ENCODE peak calls at places on chromosome 7, in four cellular contexts. N is adrenal gland, R is left lung, B is neuronal stem cell. T is an unnamed sample.

GRCh38 chr7:108002726-108003590 is at the start of gene LAMB1:
- DNase-seq in N (peak), R (peak), B (peak), T (no peak)

GRCh38 chr7:2012981-2013380 is 219.8 kb downstream of the MAD1L1 start:
- DNase-seq in N (no peak), R (peak), B (no peak), T (no peak)

GRCh38 chr7:50953303-50953702 is 170.6 kb upstream of the GRB10 start:
- DNase-seq in N (no peak), R (no peak), B (no peak), T (no peak)

GRCh38 chr7:44325181-44325671 is at the start of gene CAMK2B:
- DNase-seq in N (no peak), R (no peak), B (no peak), T (no peak)

GRCh38 chr7:33654641-33655040 is 250.7 kb upstream of the BMPER start:
- DNase-seq in N (no peak), R (no peak), B (no peak), T (no peak)

GRCh38 chr7:5528071-5528814 is 104.6 kb upstream of the TNRC18 start:
- DNase-seq in N (peak), R (peak), B (no peak), T (no peak)

GRCh38 chr7:4468320-4469102 is 213.6 kb upstream of the FOXK1 start:
- DNase-seq in N (no peak), R (no peak), B (no peak), T (no peak)

GRCh38 chr7:73373741-73374140 is 45.8 kb downstream of the FKBP6 start:
- DNase-seq in N (no peak), R (no peak), B (no peak), T (no peak)

GRCh38 chr7:48154792-48155413 is 16.4 kb upstream of the ABCA13 start:
- DNase-seq in N (peak), R (no peak), B (no peak), T (no peak)

GRCh38 chr7:26348234-26348851 is 56.7 kb downstream of the SNX10 start:
- DNase-seq in N (no peak), R (no peak), B (no peak), T (no peak)

GRCh38 chr7:35380739-35381224 is 126.9 kb upstream of the TBX20 start:
- DNase-seq in N (no peak), R (peak), B (no peak), T (no peak)

GRCh38 chr7:28865494-28866257 is 92.5 kb downstream of the TRIL start:
- DNase-seq in N (no peak), R (no peak), B (no peak), T (no peak)

GRCh38 chr7:24728503-24729364 is 28.5 kb downstream of the GSDME start:
- DNase-seq in N (no peak), R (no peak), B (no peak), T (no peak)

GRCh38 chr7:21193895-21194294 is 234.0 kb upstream of the SP4 start:
- DNase-seq in N (no peak), R (no peak), B (no peak), T (no peak)

GRCh38 chr7:36928718-36929117 is 204.4 kb upstream of the AOAH start:
- DNase-seq in N (no peak), R (no peak), B (no peak), T (no peak)

GRCh38 chr7:2726316-2727018 is 38.5 kb downstream of the AMZ1 start:
- DNase-seq in N (peak), R (peak), B (no peak), T (no peak)

GRCh38 chr7:72435913-72436480 is 23.9 kb upstream of the CALN1 start:
- DNase-seq in N (no peak), R (no peak), B (no peak), T (no peak)

GRCh38 chr7:43639858-43640491 is 57.1 kb downstream of the STK17A start:
- DNase-seq in N (peak), R (no peak), B (peak), T (no peak)

GRCh38 chr7:155172141-155172540 is 102.0 kb downstream of the HTR5A start:
- DNase-seq in N (no peak), R (no peak), B (no peak), T (no peak)

GRCh38 chr7:110827287-110827855 is 263.6 kb upstream of the LRRN3 start:
- DNase-seq in N (no peak), R (no peak), B (no peak), T (no peak)

GRCh38 chr7:42242381-42242780 is 5.4 kb upstream of the GLI3 start:
- DNase-seq in N (no peak), R (no peak), B (no peak), T (no peak)

GRCh38 chr7:33698006-33698405 is 207.3 kb upstream of the BMPER start:
- DNase-seq in N (no peak), R (no peak), B (no peak), T (no peak)

GRCh38 chr7:17206354-17206905 is 92.0 kb upstream of the AHR start:
- DNase-seq in N (no peak), R (no peak), B (no peak), T (peak)

GRCh38 chr7:31955021-31955420 is 115.2 kb downstream of the PDE1C start:
- DNase-seq in N (no peak), R (no peak), B (no peak), T (no peak)

GRCh38 chr7:33661430-33662160 is 243.7 kb upstream of the BMPER start:
- DNase-seq in N (no peak), R (no peak), B (no peak), T (no peak)

GRCh38 chr7:35012155-35012554 is 25.1 kb downstream of the DPY19L1 start:
- DNase-seq in N (no peak), R (no peak), B (no peak), T (no peak)

GRCh38 chr7:29970158-29970557 is 19.4 kb downstream of the SCRN1 start:
- DNase-seq in N (no peak), R (no peak), B (no peak), T (no peak)

GRCh38 chr7:42096681-42097637 is 140.1 kb downstream of the GLI3 start:
- DNase-seq in N (peak), R (no peak), B (no peak), T (no peak)

GRCh38 chr7:155739538-155740140 is 72.6 kb downstream of the SHH start:
- DNase-seq in N (no peak), R (no peak), B (no peak), T (no peak)

GRCh38 chr7:105958037-105958436 is 5.0 kb upstream of the CDHR3 start:
- DNase-seq in N (no peak), R (no peak), B (no peak), T (no peak)

GRCh38 chr7:16818732-16819131 is 13.9 kb upstream of the AGR2 start:
- DNase-seq in N (no peak), R (no peak), B (no peak), T (no peak)

GRCh38 chr7:18257711-18258110 is 230.1 kb upstream of the PRPS1L1 start:
- DNase-seq in N (no peak), R (no peak), B (no peak), T (no peak)

GRCh38 chr7:22584179-22584578 is 84.2 kb upstream of the STEAP1B start:
- DNase-seq in N (no peak), R (no peak), B (no peak), T (no peak)
- H3K27ac ChIP-seq in N (no peak), R (no peak), B (no peak), T (no peak)

DNA sequence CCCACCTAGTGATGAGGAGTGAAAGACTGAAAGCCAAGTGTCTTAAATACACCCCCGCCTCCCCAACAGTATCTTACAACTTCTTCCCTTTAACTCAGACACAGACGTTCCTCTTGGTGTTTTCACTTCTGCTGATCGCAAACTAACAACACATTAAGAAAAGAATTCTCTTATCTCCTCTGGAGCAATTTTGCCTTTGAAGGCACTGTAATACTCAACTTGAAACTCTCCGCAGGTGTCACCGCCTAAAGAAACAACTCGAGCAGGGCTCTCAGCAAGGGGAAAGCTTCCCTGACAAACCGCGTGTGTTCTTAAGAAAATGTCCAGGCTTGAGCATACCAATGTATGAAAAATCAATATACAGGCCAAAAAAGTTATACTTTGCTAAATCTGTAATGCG is 445 bp downstream of the SEMA3C start:
- DNase-seq in N (no peak), R (no peak), B (peak), T (no peak)
- H3K27ac ChIP-seq in N (no peak), R (peak), B (peak), T (peak)

DNA sequence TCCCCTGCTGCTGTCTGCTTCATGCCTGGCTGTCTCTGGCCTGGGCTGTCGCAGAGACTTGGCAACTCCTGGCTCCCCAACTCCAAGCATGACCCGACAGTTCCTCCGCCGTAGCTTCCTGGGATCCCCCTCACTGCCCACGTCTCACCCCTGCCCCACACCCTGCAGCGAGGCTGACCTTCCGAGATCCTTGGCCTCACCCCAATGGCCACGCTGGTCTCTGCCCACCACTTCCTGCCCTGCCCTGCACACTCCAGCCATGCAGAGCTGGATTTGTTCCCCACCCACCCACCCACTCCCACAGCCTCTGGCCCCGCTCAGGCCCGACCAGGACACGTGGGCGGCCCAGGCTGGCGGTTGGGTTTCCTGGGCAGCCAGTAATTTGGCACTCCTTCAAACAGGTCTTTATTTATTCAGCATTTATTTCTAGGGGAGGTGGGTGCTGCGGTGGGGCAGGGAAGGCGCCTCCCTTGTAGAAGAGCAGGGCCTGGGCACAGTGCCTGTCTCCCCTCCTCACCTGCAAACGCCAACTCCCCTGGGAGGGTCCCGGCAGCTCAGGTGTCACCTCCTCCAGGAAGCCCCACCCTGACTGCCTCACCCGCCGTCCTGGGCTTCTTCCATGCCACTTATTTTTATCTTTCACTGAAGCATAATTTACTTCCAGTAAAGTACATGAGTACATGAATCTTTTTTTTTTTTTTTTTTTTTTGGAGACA is 25.5 kb downstream of the GTF2IRD1 start:
- DNase-seq in N (peak), R (peak), B (no peak), T (no peak)
- H3K27ac ChIP-seq in N (peak), R (peak), B (no peak), T (peak)

DNA sequence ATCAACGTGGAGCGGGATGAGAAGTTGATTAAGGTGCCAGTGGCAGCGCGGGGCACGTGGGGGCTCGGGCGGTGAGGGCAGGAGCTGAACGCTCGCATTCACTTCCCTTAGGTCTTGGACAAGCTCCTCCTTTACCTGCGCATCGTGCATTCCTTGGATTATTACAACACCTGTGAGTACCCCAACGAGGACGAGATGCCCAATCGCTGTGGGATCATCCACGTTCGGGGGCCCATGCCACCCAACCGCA is 2.7 kb downstream of the UFSP1 start:
- DNase-seq in N (no peak), R (no peak), B (no peak), T (no peak)
- H3K27ac ChIP-seq in N (no peak), R (peak), B (no peak), T (no peak)

DNA sequence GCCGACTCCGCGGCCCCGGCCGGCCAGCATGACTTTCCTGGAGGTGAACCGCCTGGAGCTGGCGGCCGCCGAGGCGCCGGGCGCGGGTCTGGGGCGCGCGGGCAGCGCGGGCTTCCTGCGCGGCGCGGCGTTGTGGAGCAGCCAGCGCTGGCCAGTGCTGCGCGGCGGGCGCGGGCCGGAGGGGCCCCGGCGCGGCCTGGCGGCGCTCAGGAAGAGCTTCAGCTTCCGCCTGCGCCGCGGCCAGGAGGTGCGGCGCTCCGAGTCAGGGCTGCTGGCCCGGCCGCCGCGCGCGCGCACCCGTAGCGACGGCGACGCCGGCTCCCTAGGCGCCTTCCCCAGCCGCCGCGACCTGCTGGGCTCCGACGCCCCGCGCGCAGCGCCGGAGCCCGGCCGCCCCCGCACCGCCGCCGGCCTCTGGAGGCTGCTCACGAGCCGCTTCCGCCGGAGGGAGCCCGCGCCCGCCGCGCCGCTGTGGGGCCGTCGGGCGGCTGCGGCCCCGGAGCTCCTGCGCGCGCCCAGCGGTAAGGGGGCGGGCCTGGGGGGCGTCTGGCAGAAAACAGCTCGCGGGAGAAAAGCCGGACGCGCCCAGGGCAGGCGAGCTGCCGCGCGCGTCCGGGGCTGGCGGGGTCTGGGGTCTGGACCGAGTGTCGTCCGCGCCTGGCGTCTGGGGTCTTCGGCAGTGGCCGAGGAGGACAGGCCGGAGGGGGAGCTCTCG is 29.0 kb downstream of the AGAP3 start:
- DNase-seq in N (no peak), R (no peak), B (no peak), T (no peak)
- H3K27ac ChIP-seq in N (no peak), R (peak), B (no peak), T (peak)

GRCh38 chr7:739455-739963 is 12.4 kb upstream of the PRKAR1B start:
- DNase-seq in N (no peak), R (no peak), B (no peak), T (no peak)

GRCh38 chr7:741191-741671 is 14.2 kb upstream of the PRKAR1B start:
- DNase-seq in N (no peak), R (no peak), B (no peak), T (no peak)

GRCh38 chr7:738241-738640 is 11.2 kb upstream of the PRKAR1B start:
- DNase-seq in N (no peak), R (no peak), B (no peak), T (no peak)

GRCh38 chr7:739964-740942 is 13.2 kb upstream of the PRKAR1B start:
- DNase-seq in N (no peak), R (no peak), B (no peak), T (no peak)

DNA sequence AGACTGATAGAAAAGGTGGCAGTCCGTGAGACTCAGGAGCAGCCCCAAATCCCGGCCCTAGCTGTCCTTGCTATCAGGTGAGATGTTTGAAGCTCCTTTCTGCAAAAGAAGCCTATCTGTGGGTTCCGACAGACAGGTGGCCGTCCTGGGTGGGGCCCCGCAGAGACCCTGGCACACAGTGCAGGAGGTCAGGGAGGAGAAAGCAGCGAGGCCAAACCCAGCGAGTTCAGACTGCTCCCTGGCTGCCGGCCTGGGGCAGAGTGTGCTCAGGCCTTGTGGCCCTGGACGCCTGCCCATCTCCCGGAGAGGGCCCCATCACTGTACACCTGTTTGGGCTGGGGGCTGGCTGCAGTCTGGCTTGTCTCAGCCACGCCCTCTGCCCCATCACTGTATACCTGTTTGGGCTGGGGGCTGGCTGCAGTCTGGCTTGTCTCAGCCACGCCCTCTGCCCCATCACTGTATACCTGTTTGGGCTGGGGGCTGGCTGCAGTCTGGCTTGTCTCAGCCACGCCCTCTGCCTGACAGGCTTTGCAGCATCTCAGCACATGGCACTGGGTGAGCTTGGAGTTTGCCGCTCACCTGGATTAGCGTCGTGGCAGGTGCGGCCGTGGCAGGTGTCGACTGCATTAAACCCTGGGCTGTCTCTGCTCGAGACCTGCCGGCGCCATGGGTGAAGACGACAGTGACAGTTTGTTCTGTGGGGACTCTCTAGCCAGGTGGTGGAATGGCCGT is 11.8 kb upstream of the PRKAR1B start:
- DNase-seq in N (no peak), R (no peak), B (no peak), T (no peak)
- H3K27ac ChIP-seq in N (no peak), R (no peak), B (no peak), T (no peak)

GRCh38 chr7:120603366-120603765 is 254.6 kb downstream of the TSPAN12 start:
- DNase-seq in N (no peak), R (no peak), B (no peak), T (no peak)

GRCh38 chr7:120611959-120612358 is 246.0 kb downstream of the TSPAN12 start:
- DNase-seq in N (no peak), R (no peak), B (no peak), T (no peak)

DNA sequence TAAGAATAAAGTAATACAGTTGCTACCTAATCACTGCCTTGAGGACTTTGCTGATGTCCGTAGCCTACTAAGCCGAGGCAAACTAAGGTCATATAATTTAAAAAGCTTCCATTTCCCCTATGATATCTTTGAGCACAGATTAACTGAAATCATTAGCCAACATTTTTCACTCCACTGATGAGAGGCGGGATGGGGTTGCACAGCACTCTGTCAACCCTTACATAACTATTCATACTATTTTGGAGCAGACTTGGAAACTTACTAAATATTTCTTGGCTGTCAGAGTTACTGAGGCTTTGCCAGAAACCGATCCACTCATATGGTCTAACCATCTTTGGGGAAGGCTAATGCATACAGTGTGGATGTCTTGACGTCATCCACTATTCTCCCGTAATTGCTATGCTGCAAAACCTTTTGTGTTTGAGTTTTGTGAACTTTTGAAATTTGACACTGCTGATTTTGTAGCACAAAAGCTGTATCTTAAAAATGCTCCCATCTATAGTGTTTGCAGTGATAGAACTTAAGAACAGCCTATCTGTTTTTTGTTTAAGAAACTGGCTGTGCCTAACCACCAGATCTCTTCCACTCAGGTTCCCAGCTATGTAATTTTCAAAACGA is 248.7 kb downstream of the TSPAN12 start:
- DNase-seq in N (no peak), R (no peak), B (no peak), T (no peak)
- H3K27ac ChIP-seq in N (no peak), R (no peak), B (no peak), T (no peak)

T was measured in epithelial cell of prostate.